ENCODE peak calls at places on chromosome 9, in six cellular contexts. S, X, M, O, Q and E are unnamed samples.

GRCh38 chr9:122127396-122127798 is 32.2 kb downstream of the NDUFA8 start:
- DNase-seq in S (no peak), X (no peak), M (no peak), O (no peak), Q (no peak), E (no peak)

GRCh38 chr9:95588724-95589282 is 72.0 kb upstream of the PTCH1 start:
- DNase-seq in S (no peak), X (no peak), M (no peak), O (no peak), Q (no peak), E (no peak)

GRCh38 chr9:69115621-69116020 is 58.5 kb upstream of the TJP2 start:
- DNase-seq in S (peak; percentile 59), X (no peak), M (no peak), O (no peak), Q (peak; percentile 60), E (no peak)

GRCh38 chr9:114321759-114322158 is 1.1 kb upstream of the ORM1 start:
- DNase-seq in S (no peak), X (no peak), M (no peak), O (no peak), Q (no peak), E (no peak)

GRCh38 chr9:77752566-77752965 is 104.4 kb upstream of the GNA14 start:
- DNase-seq in S (peak; percentile 78), X (no peak), M (no peak), O (no peak), Q (no peak), E (no peak)

GRCh38 chr9:70412678-70413426 is 1.6 kb downstream of the KLF9 start:
- DNase-seq in S (peak; percentile 81), X (peak; percentile 28), M (no peak), O (peak; percentile 92), Q (peak; percentile 10), E (peak; percentile 75)

GRCh38 chr9:77221431-77221830 is 44.1 kb downstream of the VPS13A start:
- DNase-seq in S (peak; percentile 11), X (no peak), M (no peak), O (no peak), Q (no peak), E (no peak)

GRCh38 chr9:78563269-78563668 is 266.3 kb downstream of the PSAT1 start:
- DNase-seq in S (no peak), X (peak; percentile 13), M (no peak), O (no peak), Q (no peak), E (no peak)

GRCh38 chr9:22008662-22009562 is at the start of gene CDKN2B:
- DNase-seq in S (peak; percentile 96), X (no peak), M (peak; percentile 64), O (peak; percentile 97), Q (peak; percentile 95), E (peak; percentile 98)

GRCh38 chr9:136604823-136605525 is 57.7 kb upstream of the EGFL7 start:
- DNase-seq in S (no peak), X (no peak), M (no peak), O (no peak), Q (no peak), E (no peak)
- H3K4me1 ChIP-seq in S (no peaks in the 10 kb centered on the region), X (peaks cover 14% of the 10 kb centered on the region), M (no peaks in the 10 kb centered on the region), O (peaks cover 37% of the 10 kb centered on the region), Q (no peaks in the 10 kb centered on the region), E (peaks cover 4% of the 10 kb centered on the region)

GRCh38 chr9:103992938-103993595 is 101.0 kb upstream of the SMC2 start:
- DNase-seq in S (no peak), X (no peak), M (no peak), O (no peak), Q (no peak), E (no peak)
- H3K9me3 ChIP-seq in S (no peaks in the 10 kb centered on the region), X (no peaks in the 10 kb centered on the region), M (no peaks in the 10 kb centered on the region), O (no peaks in the 10 kb centered on the region), Q (no peaks in the 10 kb centered on the region), E (no peaks in the 10 kb centered on the region)

GRCh38 chr9:126829035-126829434 is 24.2 kb downstream of the ZBTB43 start:
- DNase-seq in S (no peak), X (no peak), M (no peak), O (no peak), Q (no peak), E (no peak)
- H3K4me3 ChIP-seq in S (no peak overlapping the region), X (no peak overlapping the region), M (no peak overlapping the region), O (no peak overlapping the region), Q (no peak overlapping the region), E (no peak overlapping the region)

GRCh38 chr9:107395126-107395525 is 94.4 kb downstream of the KLF4 start:
- DNase-seq in S (no peak), X (no peak), M (no peak), O (no peak), Q (no peak), E (no peak)
- H3K4me1 ChIP-seq in S (no peaks in the 10 kb centered on the region), X (no peaks in the 10 kb centered on the region), M (no peaks in the 10 kb centered on the region), O (no peaks in the 10 kb centered on the region), Q (peaks cover 12% of the 10 kb centered on the region), E (peaks cover 2% of the 10 kb centered on the region)

GRCh38 chr9:8315211-8315610 is 515.6 kb upstream of the DMAC1 start:
- DNase-seq in S (peak; percentile 60), X (no peak), M (no peak), O (no peak), Q (no peak), E (no peak)
- H3K9me3 ChIP-seq in S (no peaks in the 10 kb centered on the region), X (no peaks in the 10 kb centered on the region), M (no peaks in the 10 kb centered on the region), O (no peaks in the 10 kb centered on the region), Q (no peaks in the 10 kb centered on the region), E (no peaks in the 10 kb centered on the region)

GRCh38 chr9:86563350-86563749 is 209.1 kb upstream of the TUT7 start:
- DNase-seq in S (peak; percentile 26), X (no peak), M (no peak), O (no peak), Q (peak; percentile 47), E (no peak)
- H3K4me3 ChIP-seq in S (no peak overlapping the region), X (no peak overlapping the region), M (no peak overlapping the region), O (no peak overlapping the region), Q (no peak overlapping the region), E (no peak overlapping the region)

DNA sequence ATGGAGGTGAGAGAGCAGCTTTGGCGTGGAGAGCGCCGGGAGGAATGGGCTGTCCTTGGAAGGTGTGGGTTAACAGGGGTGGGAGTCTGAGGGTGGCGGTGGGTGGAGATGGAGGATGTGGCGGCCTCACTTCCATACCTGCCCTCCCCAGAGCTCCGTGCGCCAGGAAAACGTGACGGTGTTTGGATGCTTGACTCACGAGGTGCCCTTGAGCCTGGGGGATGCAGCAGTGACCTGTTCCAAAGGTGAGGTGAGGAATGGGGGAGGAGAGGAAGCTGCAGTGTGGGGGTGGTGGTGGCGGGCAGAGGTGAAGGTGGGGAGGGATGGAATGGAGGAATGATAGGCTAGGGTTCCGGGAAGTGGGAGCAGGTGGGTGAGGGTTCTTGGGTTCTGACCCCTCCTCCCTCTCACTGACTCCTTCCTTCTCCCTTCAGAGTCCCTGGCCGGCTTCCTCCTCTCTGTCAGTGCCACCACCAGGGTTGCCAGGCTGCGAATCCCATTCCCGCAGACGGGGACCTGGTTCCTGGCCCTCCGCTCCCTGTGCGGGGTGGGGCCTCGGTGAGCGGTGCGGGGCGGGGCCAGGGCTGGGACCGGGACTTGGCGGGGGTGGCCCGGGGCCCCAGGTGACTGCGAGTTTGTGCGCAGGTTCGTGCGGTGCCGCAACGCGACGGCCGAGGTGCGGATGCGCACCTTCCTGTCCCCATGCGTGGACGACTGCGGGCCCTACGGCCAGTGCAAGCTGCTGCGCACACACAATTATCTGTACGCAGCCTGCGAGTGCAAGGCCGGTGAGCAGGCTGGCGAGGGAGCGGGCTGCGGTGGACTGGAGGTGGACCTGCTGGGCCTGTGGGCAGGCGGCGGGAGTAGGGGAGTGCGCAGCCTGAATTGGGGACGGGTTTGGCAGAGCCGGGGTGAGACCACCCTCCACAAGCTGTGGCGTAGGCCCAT is 17.1 kb downstream of the TMEM8B start:
- DNase-seq in S (no peak), X (no peak), M (no peak), O (no peak), Q (no peak), E (no peak)
- H3K4me1 ChIP-seq in S (peaks cover 18% of the 10 kb centered on the region), X (peaks cover 13% of the 10 kb centered on the region), M (peaks cover 21% of the 10 kb centered on the region), O (peaks cover 26% of the 10 kb centered on the region), Q (peaks cover 24% of the 10 kb centered on the region), E (no peaks in the 10 kb centered on the region)

DNA sequence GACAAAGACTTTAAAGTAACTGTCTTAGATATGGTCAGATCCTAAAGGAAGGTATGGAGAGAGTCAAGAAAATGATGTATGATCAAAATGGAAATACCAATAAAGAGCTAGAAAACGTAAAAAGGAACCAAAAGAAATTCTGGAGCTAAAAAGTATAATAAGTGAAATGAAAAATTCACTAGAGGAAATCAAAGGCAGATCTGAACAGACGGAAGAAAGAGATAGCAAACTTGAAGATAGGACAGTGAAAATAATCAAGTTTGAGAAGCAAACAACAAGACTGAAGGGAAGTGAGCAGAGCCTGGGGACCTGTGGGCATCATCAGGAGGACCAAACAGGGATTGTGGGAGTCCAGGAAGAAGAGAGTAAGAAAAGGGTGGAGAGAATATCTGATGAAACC is 115.4 kb downstream of the EHMT1 start:
- DNase-seq in S (no peak), X (no peak), M (no peak), O (no peak), Q (no peak), E (no peak)
- H3K9me3 ChIP-seq in S (no peaks in the 10 kb centered on the region), X (peaks cover 28% of the 10 kb centered on the region), M (no peaks in the 10 kb centered on the region), O (no peaks in the 10 kb centered on the region), Q (no peaks in the 10 kb centered on the region), E (no peaks in the 10 kb centered on the region)